ENCODE peak calls at places on chromosomes 13 and 19, in nine cellular contexts. W is immature natural killer cell; K is stimulated activated CD8-positive, alpha-beta memory T cell treated with anti-CD3 and anti-CD28 coated beads, Interleukin-15, amount 100 ng/mL, for 4 hours; P is A172; S is body of pancreas; M is HepG2; A is activated T-helper 1 cell treated with anti-CD3 and anti-CD28 coated beads, Interleukin-12 subunit alpha, Interleukin-12 subunit beta, Interleukin-2, Interleukin-4 antibody, amounts not matched to agents 30 ng/mL and 10 ng/mL and 1 ng/mL, durations not matched to agents 14 hours and 24 hours and 36 hours; D is GM20000; E is CD4-positive, alpha-beta T cell. H is an unnamed sample.

GRCh38 chr19:41478171-41478570 is 35.2 kb downstream of the ERICH4 start:
- DNase-seq in W (no peak), K (no peak), P (no peak), S (no peak), M (no peak), A (no peak), D (no peak), E (no peak), H (no peak)

GRCh38 chr19:9865732-9866627 is 30.9 kb downstream of the PIN1 start:
- DNase-seq in W (peak; percentile 68), K (no peak), P (no peak), S (no peak), M (no peak), A (peak; percentile 47), D (no peak), E (peak; percentile 60), H (no peak)

GRCh38 chr13:86584301-86584700 is 785.1 kb upstream of the SLITRK6 start:
- DNase-seq in W (no peak), K (no peak), P (no peak), S (no peak), M (no peak), A (no peak), D (no peak), E (no peak), H (no peak)

GRCh38 chr13:18996627-18997051 is 185.0 kb downstream of the TUBA3C start:
- DNase-seq in W (no peak), K (no peak), P (no peak), S (peak; percentile 62), M (no peak), A (no peak), D (no peak), E (no peak), H (no peak)

GRCh38 chr13:99312493-99312883 is 5.3 kb upstream of the GPR183 start:
- DNase-seq in W (no peak), K (no peak), P (no peak), S (peak; percentile 39), M (no peak), A (no peak), D (no peak), E (no peak), H (peak; percentile 82)

GRCh38 chr13:91347996-91348905 is 764 bp downstream of the MIR17HG start:
- DNase-seq in W (peak; percentile 62), K (peak; percentile 68), P (no peak), S (peak; percentile 62), M (no peak), A (peak; percentile 50), D (peak; percentile 87), E (peak; percentile 53), H (peak; percentile 70)

GRCh38 chr19:8261347-8261746 is 46.8 kb downstream of the CD320 start:
- DNase-seq in W (no peak), K (no peak), P (no peak), S (peak; percentile 3), M (no peak), A (no peak), D (no peak), E (no peak), H (peak; percentile 45)

GRCh38 chr19:2616741-2617392 is 85.6 kb downstream of the GNG7 start:
- DNase-seq in W (no peak), K (no peak), P (peak; percentile 33), S (no peak), M (peak; percentile 35), A (no peak), D (no peak), E (peak; percentile 31), H (no peak)

GRCh38 chr13:18944501-18945068 is 237.0 kb downstream of the TUBA3C start:
- DNase-seq in W (no peak), K (no peak), P (no peak), S (no peak), M (no peak), A (no peak), D (no peak), E (no peak), H (no peak)

GRCh38 chr19:3482507-3483225 is 575 bp downstream of the SMIM44 start:
- DNase-seq in W (no peak), K (no peak), P (no peak), S (no peak), M (no peak), A (no peak), D (no peak), E (no peak), H (no peak)